ENCODE peak calls at places on chromosomes 12 and 14, in six cellular contexts. F, K, E, T, Y and W are unnamed samples.

GRCh38 chr14:76729953-76730505 is 31.2 kb upstream of the VASH1 start:
- DNase-seq in F (no peak), K (no peak), E (peak), T (no peak), Y (no peak), W (no peak)

GRCh38 chr14:56709201-56709600 is 101.1 kb downstream of the OTX2 start:
- DNase-seq in F (no peak), K (no peak), E (no peak), T (no peak), Y (no peak), W (peak)

GRCh38 chr12:131920902-131921840 is 7.9 kb upstream of the PUS1 start:
- DNase-seq in F (no peak), K (no peak), E (no peak), T (no peak), Y (no peak), W (peak)

GRCh38 chr12:122423258-122424165 is 1.0 kb upstream of the CLIP1 start:
- DNase-seq in F (no peak), K (no peak), E (peak), T (peak), Y (no peak), W (peak)

GRCh38 chr14:52327374-52328226 is 13.5 kb downstream of the PTGER2 start:
- DNase-seq in F (no peak), K (peak), E (peak), T (peak), Y (no peak), W (no peak)

GRCh38 chr12:124565071-124565491 is 2.3 kb downstream of the NCOR2 start:
- DNase-seq in F (peak), K (peak), E (no peak), T (peak), Y (peak), W (no peak)

GRCh38 chr12:127964717-127965116 is 302.3 kb upstream of the TMEM132C start:
- DNase-seq in F (no peak), K (peak), E (peak), T (peak), Y (no peak), W (no peak)

GRCh38 chr12:8678661-8679111 is 16.1 kb upstream of the MFAP5 start:
- DNase-seq in F (no peak), K (peak), E (no peak), T (peak), Y (no peak), W (peak)

GRCh38 chr14:70188608-70189540 is at the start of gene SLC8A3:
- DNase-seq in F (peak), K (peak), E (peak), T (peak), Y (no peak), W (peak)

GRCh38 chr12:51748235-51748634 is 100.3 kb downstream of the FIGNL2 start:
- DNase-seq in F (no peak), K (no peak), E (no peak), T (no peak), Y (no peak), W (no peak)

GRCh38 chr14:93079865-93080403 is 35.8 kb downstream of the ITPK1 start:
- DNase-seq in F (no peak), K (no peak), E (no peak), T (no peak), Y (no peak), W (no peak)

GRCh38 chr14:98871796-98872195 is 400.2 kb downstream of the BCL11B start:
- DNase-seq in F (no peak), K (peak), E (no peak), T (peak), Y (peak), W (peak)

GRCh38 chr12:102510463-102510862 is 30.1 kb upstream of the IGF1 start:
- DNase-seq in F (no peak), K (no peak), E (no peak), T (no peak), Y (no peak), W (no peak)

GRCh38 chr12:42372154-42372791 is 46.3 kb downstream of the PPHLN1 start:
- DNase-seq in F (no peak), K (peak), E (peak), T (peak), Y (no peak), W (no peak)

GRCh38 chr12:131726-132465 is 65.3 kb downstream of the IQSEC3 start:
- DNase-seq in F (no peak), K (no peak), E (no peak), T (no peak), Y (no peak), W (no peak)

GRCh38 chr12:77064891-77065360 is 443 bp downstream of the E2F7 start:
- DNase-seq in F (no peak), K (peak), E (no peak), T (no peak), Y (no peak), W (no peak)

GRCh38 chr12:25200703-25201102 is 5.7 kb downstream of the ETFRF1 start:
- DNase-seq in F (no peak), K (peak), E (no peak), T (peak), Y (no peak), W (no peak)